ENCODE peak calls at places on chromosomes 12 and 14, in six cellular contexts. W is heart right ventricle, Y is HCT116, V is dorsolateral prefrontal cortex, O is GM23338, U is left lung. F is an unnamed sample. For H3K27me3, the result is how much of the 10 kb centered on the place peaks cover.

GRCh38 chr12:128729628-128730121 is 94.1 kb downstream of the SLC15A4 start:
- DNase-seq in O (no peak), U (no peak), W (no peak), Y (no peak), V (no peak), F (no peak)

GRCh38 chr12:116078396-116078795 is 199.1 kb downstream of the MED13L start:
- DNase-seq in U (no peak), Y (no peak), O (no peak), W (no peak), V (no peak), F (no peak)

GRCh38 chr14:85336257-85336656 is 193.7 kb upstream of the FLRT2 start:
- DNase-seq in Y (no peak), V (no peak), W (no peak), O (no peak), U (no peak), F (no peak)

GRCh38 chr14:58955294-58955821 is 233.1 kb upstream of the DAAM1 start:
- DNase-seq in W (no peak), O (peak), U (no peak), Y (no peak), V (no peak), F (no peak)

GRCh38 chr14:104574536-104574935 is 5.0 kb upstream of the C14orf180 start:
- DNase-seq in V (no peak), O (no peak), W (no peak), U (no peak), Y (no peak), F (no peak)

GRCh38 chr12:87667378-87667777 is 361.8 kb downstream of the C12orf50 start:
- DNase-seq in V (no peak), Y (no peak), U (no peak), W (no peak), O (peak), F (peak)

GRCh38 chr14:34684578-34684977 is 29.8 kb downstream of the CFL2 start:
- DNase-seq in V (no peak), U (no peak), W (no peak), O (no peak), Y (no peak), F (no peak)

GRCh38 chr14:65257405-65257804 is 155.1 kb upstream of the MAX start:
- DNase-seq in V (no peak), U (no peak), Y (no peak), O (no peak), W (no peak), F (no peak)

GRCh38 chr12:131092911-131093901 is 139.5 kb downstream of the ADGRD1 start:
- DNase-seq in Y (no peak), W (peak), V (peak), U (peak), O (no peak), F (no peak)

GRCh38 chr14:22333408-22334274 is 255.4 kb downstream of the DAD1 start:
- DNase-seq in V (no peak), O (peak), U (no peak), Y (peak), W (no peak), F (no peak)

GRCh38 chr14:75793806-75794205 is 132.8 kb downstream of the TTLL5 start:
- DNase-seq in U (no peak), W (no peak), V (no peak), O (peak), Y (no peak), F (no peak)

GRCh38 chr12:44889871-44890270 is 13.8 kb upstream of the NELL2 start:
- DNase-seq in Y (no peak), U (no peak), V (no peak), O (no peak), W (no peak), F (no peak)

GRCh38 chr14:95835331-95835730 is 41.3 kb upstream of the TUNAR start:
- DNase-seq in Y (peak), V (no peak), O (no peak), W (no peak), U (no peak), F (no peak)

GRCh38 chr12:9910716-9911421 is 21.3 kb downstream of the CLEC2A start:
- DNase-seq in U (no peak), W (no peak), Y (no peak), O (peak), V (no peak), F (no peak)

GRCh38 chr14:38578278-38578681 is 322.4 kb upstream of the CLEC14A start:
- DNase-seq in U (no peak), Y (no peak), V (no peak), O (no peak), W (no peak), F (no peak)

GRCh38 chr12:124694250-124694649 is 126.8 kb upstream of the NCOR2 start:
- DNase-seq in O (no peak), W (no peak), U (no peak), Y (no peak), V (no peak), F (no peak)

GRCh38 chr14:64683264-64683663 is 21.0 kb upstream of the PLEKHG3 start:
- DNase-seq in W (no peak), V (peak), O (no peak), Y (no peak), U (no peak), F (no peak)

GRCh38 chr12:42490261-42490842 is 99.2 kb downstream of the PRICKLE1 start:
- DNase-seq in U (no peak), V (no peak), O (no peak), W (no peak), Y (no peak), F (no peak)

GRCh38 chr14:29175706-29176105 is 409.1 kb downstream of the FOXG1 start:
- DNase-seq in Y (no peak), W (no peak), V (no peak), O (no peak), U (no peak), F (no peak)

GRCh38 chr14:29176876-29177275 is 410.3 kb downstream of the FOXG1 start:
- DNase-seq in O (no peak), Y (no peak), V (no peak), U (no peak), W (no peak), F (no peak)
- H3K4me3 ChIP-seq in O (no peak), Y (no peak), V (no peak), U (no peak), W (no peak), F (no peak)

GRCh38 chr14:36663404-36664321 is 2.0 kb downstream of the PAX9 start:
- DNase-seq in Y (no peak), W (no peak), V (no peak), U (peak), O (peak), F (no peak)
- H3K27me3 ChIP-seq in Y (under half), W (half or more), V (half or more), U (half or more), O (half or more), F (half or more)

DNA sequence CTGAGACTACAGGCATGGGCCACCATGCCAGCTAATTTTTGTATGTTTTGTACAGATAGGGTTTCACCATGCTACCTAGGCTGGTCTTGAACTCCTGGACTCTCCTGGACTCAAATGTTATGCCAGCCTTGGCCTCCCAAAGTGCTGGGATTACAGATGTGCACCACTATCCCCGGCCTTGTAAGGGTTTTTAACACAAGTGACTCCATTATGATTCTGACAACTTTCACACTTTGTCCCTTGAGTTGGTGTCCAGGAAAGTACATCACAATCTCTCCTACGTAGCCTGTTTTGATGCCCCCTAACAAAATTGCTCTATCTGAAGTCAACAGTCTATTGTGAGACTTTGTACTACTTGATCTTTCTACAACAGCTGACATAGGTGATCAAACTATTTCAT is 11.4 kb upstream of the METAP2 start:
- DNase-seq in U (no peak), Y (no peak), O (no peak), V (no peak), W (no peak), F (no peak)
- TF ChIP-seq CTCF in U (no peak), Y (no peak), O (no peak), V (no peak), W (no peak), F (no peak)

DNA sequence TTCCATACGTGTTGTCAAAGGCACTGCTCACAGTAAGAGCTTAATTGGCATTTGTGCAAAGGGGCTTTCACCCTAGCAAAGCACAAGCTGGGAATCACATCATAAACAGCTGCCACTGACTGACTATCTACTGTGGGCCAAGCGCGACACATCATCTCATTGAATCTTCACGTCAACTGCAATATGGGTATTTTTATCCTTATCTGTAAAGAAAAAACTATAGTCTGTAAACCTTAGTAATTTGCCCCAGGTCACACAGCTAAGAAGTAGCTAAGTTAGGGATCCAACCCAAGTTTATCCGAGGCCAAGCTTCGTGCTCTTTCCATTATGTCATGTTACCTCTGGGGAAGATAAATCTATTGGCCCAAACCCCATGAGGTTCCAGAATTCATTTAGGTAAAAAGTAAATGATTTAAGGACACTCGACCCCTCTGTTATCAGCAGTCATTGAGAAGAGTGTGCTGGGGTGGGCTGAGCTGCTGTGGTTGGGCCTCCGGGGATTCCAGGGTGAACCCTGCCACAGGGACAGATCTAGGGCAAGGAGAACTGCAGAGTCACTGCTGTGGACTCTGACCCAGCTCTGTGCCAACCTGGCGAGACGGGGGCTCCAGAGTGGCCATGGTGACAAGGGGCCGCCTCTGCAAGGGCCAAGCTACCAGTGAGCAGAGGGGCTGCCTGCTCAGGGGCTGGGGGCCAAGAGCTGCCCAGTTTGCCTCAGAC is 27.6 kb downstream of the NCKAP5L start:
- DNase-seq in U (no peak), W (no peak), Y (no peak), V (no peak), O (no peak), F (no peak)
- H3K4me3 ChIP-seq in U (no peak), W (no peak), Y (no peak), V (no peak), O (no peak), F (no peak)

DNA sequence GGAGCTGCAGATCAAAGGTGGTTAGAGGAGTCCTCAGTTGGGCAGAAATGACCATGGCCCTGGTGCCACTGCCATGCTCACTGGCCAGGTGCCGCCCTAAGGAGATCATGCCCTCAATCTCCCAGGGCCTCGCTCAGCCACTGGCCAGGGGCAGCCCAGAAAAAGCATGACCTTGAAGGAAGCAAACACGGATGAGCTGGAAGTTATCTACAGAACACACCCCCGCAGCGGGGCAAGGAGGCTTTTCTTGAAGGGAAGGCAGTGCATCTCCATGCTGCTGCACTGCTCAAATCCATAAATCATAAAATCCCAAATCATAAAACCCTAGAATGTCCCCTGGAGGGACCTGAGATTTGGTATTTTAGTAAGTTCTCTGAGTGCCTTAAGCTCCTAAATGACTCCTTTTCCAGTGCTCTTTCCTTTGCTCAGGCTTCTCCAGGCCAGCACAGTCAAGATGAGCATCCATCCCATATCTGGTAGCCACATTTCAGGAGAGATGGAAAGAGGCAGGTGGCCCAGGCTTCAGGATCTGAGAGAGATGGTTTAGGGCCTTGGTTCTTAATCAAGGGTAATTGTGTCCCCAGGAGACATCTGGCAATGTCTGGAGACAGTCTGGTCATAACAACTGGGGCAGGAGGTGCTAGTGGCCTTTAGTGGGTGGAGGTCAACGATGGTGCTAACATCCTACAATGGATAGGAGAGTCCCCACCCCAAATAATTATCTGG is 217.3 kb downstream of the RBM19 start:
- DNase-seq in Y (no peak), O (no peak), U (no peak), V (no peak), W (no peak), F (no peak)
- H3K27me3 ChIP-seq in Y (under half), O (under half), U (under half), V (under half), W (under half), F (under half)

GRCh38 chr12:2812290-2813213 is at the start of gene ITFG2:
- DNase-seq in O (peak), U (peak), V (peak), Y (peak), W (peak), F (peak)
- TF ChIP-seq CTCF in O (no peak), U (no peak), V (peak), Y (no peak), W (no peak), F (no peak)

GRCh38 chr14:44959538-44959937 is 2.2 kb downstream of the KLHL28 start:
- DNase-seq in U (no peak), V (no peak), Y (no peak), O (no peak), W (no peak), F (no peak)
- H3K4me3 ChIP-seq in U (no peak), V (peak), Y (no peak), O (peak), W (peak), F (no peak)

GRCh38 chr12:132214161-132214476 is 69.9 kb downstream of the NOC4L start:
- DNase-seq in W (no peak), U (peak), V (no peak), Y (no peak), O (no peak), F (no peak)

GRCh38 chr12:132217371-132217770 is 73.1 kb downstream of the NOC4L start:
- DNase-seq in O (no peak), U (no peak), W (no peak), V (no peak), Y (no peak), F (no peak)

GRCh38 chr12:132216354-132216987 is 72.2 kb downstream of the NOC4L start:
- DNase-seq in W (no peak), Y (no peak), U (peak), O (no peak), V (peak), F (no peak)

GRCh38 chr12:132214906-132215643 is 70.8 kb downstream of the NOC4L start:
- DNase-seq in W (no peak), U (peak), O (peak), V (no peak), Y (no peak), F (no peak)

GRCh38 chr12:132215644-132215989 is 71.4 kb downstream of the NOC4L start:
- DNase-seq in O (no peak), Y (no peak), V (no peak), U (peak), W (no peak), F (no peak)
- H3K27me3 ChIP-seq in O (under half), Y (under half), V (under half), U (under half), W (under half), F (under half)